ENCODE peak calls at places on chromosomes 6 and 20, in eight cellular contexts. G is PC-3; F is thoracic aorta; J is activated CD4-positive, alpha-beta T cell treated with anti-CD3 and anti-CD28 coated beads, Interleukin-2, amount 50 U/mL, for 1 hour; Z is activated CD4-positive, CD25-positive, alpha-beta regulatory T cell treated with anti-CD3 and anti-CD28 coated beads, Interleukin-2, amount 50 U/mL, for 72 hours; R is neural crest cell; K is AG04450; U is stimulated activated CD4-positive, alpha-beta T cell treated with anti-CD3 and anti-CD28 coated beads, TNF-alpha, amount 100 ng/mL, for 48 hours. C is an unnamed sample.

GRCh38 chr6:100296810-100297544 is 167.7 kb downstream of the SIM1 start:
- DNase-seq in G (peak; percentile 66), F (no peak), J (no peak), Z (no peak), R (no peak), K (peak; percentile 41), U (no peak), C (no peak)

GRCh38 chr20:6767166-6767535 is 335 bp upstream of the BMP2 start:
- DNase-seq in G (no peak), F (no peak), J (no peak), Z (no peak), R (no peak), K (no peak), U (no peak), C (no peak)

GRCh38 chr6:169961772-169962561 is 210.5 kb downstream of the ERMARD start:
- DNase-seq in G (no peak), F (no peak), J (peak; percentile 17), Z (peak; percentile 29), R (peak; percentile 61), K (no peak), U (peak; percentile 12), C (no peak)

GRCh38 chr6:46676604-46677313 is 10.9 kb upstream of the TDRD6 start:
- DNase-seq in G (no peak), F (no peak), J (no peak), Z (no peak), R (no peak), K (no peak), U (no peak), C (no peak)

GRCh38 chr6:81171991-81172740 is 580.3 kb downstream of the TENT5A start:
- DNase-seq in G (no peak), F (peak; percentile 21), J (no peak), Z (no peak), R (no peak), K (peak; percentile 15), U (no peak), C (no peak)

GRCh38 chr6:35496036-35496850 is 636 bp downstream of the TEAD3 start:
- DNase-seq in G (peak; percentile 47), F (no peak), J (no peak), Z (no peak), R (peak; percentile 37), K (no peak), U (no peak), C (no peak)

GRCh38 chr20:189611-190010 is at the start of gene DEFB128:
- DNase-seq in G (no peak), F (no peak), J (no peak), Z (no peak), R (no peak), K (no peak), U (no peak), C (no peak)

GRCh38 chr20:52889225-52889624 is 82.9 kb upstream of the TSHZ2 start:
- DNase-seq in G (peak; percentile 24), F (no peak), J (no peak), Z (no peak), R (no peak), K (no peak), U (no peak), C (no peak)

GRCh38 chr6:31877651-31878161 is 1.1 kb downstream of the SLC44A4 start:
- DNase-seq in G (peak; percentile 35), F (no peak), J (no peak), Z (no peak), R (no peak), K (no peak), U (no peak), C (no peak)

GRCh38 chr20:45157977-45158376 is 16.7 kb upstream of the PI3 start:
- DNase-seq in G (peak; percentile 96), F (no peak), J (no peak), Z (no peak), R (no peak), K (no peak), U (no peak), C (no peak)